ENCODE peak calls at places on chromosomes 4 and X, in four cellular contexts. One of them, this sample, is unnamed.

GRCh38 chr4:8350326-8350725 is 80.8 kb downstream of the HTRA3 start:
- DNase-seq in right atrium auricular region: no peak
- DNase-seq in astrocyte: no peak
- DNase-seq in PC-3: no peak
- DNase-seq in this sample: no peak

GRCh38 chr4:183588169-183588675 is 70.8 kb downstream of the RWDD4 start:
- DNase-seq in right atrium auricular region: no peak
- DNase-seq in PC-3: no peak
- DNase-seq in astrocyte: peak
- DNase-seq in this sample: no peak

GRCh38 chr4:56910172-56910967 is 2.7 kb downstream of the REST start:
- DNase-seq in right atrium auricular region: no peak
- DNase-seq in astrocyte: no peak
- DNase-seq in PC-3: peak
- DNase-seq in this sample: no peak

GRCh38 chrX:71998836-71999509 is 88.3 kb downstream of the NHSL2 start:
- DNase-seq in PC-3: peak
- DNase-seq in astrocyte: no peak
- DNase-seq in right atrium auricular region: no peak
- DNase-seq in this sample: peak

GRCh38 chr4:101346312-101346561 is 1.1 kb downstream of the PPP3CA start:
- DNase-seq in astrocyte: no peak
- DNase-seq in right atrium auricular region: no peak
- DNase-seq in PC-3: no peak
- DNase-seq in this sample: no peak

GRCh38 chr4:36547383-36547782 is 266.0 kb downstream of the DTHD1 start:
- DNase-seq in right atrium auricular region: no peak
- DNase-seq in astrocyte: no peak
- DNase-seq in PC-3: no peak
- DNase-seq in this sample: no peak

GRCh38 chrX:57155171-57155570 is 18.0 kb upstream of the SPIN2A start:
- DNase-seq in PC-3: no peak
- DNase-seq in astrocyte: no peak
- DNase-seq in right atrium auricular region: no peak
- DNase-seq in this sample: no peak

GRCh38 chr4:153759407-153760226 is at the start of gene RNF175:
- DNase-seq in PC-3: no peak
- DNase-seq in astrocyte: no peak
- DNase-seq in right atrium auricular region: no peak
- DNase-seq in this sample: no peak

GRCh38 chr4:67751260-67751659 is 2.9 kb downstream of the GNRHR start:
- DNase-seq in astrocyte: peak
- DNase-seq in right atrium auricular region: no peak
- DNase-seq in PC-3: peak
- DNase-seq in this sample: no peak

GRCh38 chrX:18537068-18537467 is 111.7 kb downstream of the CDKL5 start:
- DNase-seq in astrocyte: no peak
- DNase-seq in PC-3: no peak
- DNase-seq in right atrium auricular region: no peak
- DNase-seq in this sample: no peak

GRCh38 chr4:34281826-34282225 is 1962.5 kb downstream of the ARAP2 start:
- DNase-seq in PC-3: no peak
- DNase-seq in astrocyte: no peak
- DNase-seq in right atrium auricular region: no peak
- DNase-seq in this sample: no peak

GRCh38 chr4:184647391-184648101 is 1.7 kb downstream of the CASP3 start:
- DNase-seq in astrocyte: no peak
- DNase-seq in PC-3: peak
- DNase-seq in right atrium auricular region: no peak
- DNase-seq in this sample: no peak

GRCh38 chr4:118288097-118288496 is 64.7 kb downstream of the PRSS12 start:
- DNase-seq in astrocyte: no peak
- DNase-seq in PC-3: no peak
- DNase-seq in right atrium auricular region: no peak
- DNase-seq in this sample: no peak

GRCh38 chr4:75325316-75325715 is 188.9 kb downstream of the RCHY1 start:
- DNase-seq in PC-3: no peak
- DNase-seq in astrocyte: no peak
- DNase-seq in right atrium auricular region: no peak
- DNase-seq in this sample: no peak

GRCh38 chr4:158856852-158857251 is 88.0 kb downstream of the FNIP2 start:
- DNase-seq in PC-3: peak
- DNase-seq in right atrium auricular region: no peak
- DNase-seq in astrocyte: peak
- DNase-seq in this sample: no peak

GRCh38 chrX:7432901-7433300 is 284.9 kb upstream of the PUDP start:
- DNase-seq in right atrium auricular region: no peak
- DNase-seq in astrocyte: no peak
- DNase-seq in PC-3: no peak
- DNase-seq in this sample: no peak

GRCh38 chrX:7435822-7436221 is 287.9 kb upstream of the PUDP start:
- DNase-seq in astrocyte: no peak
- DNase-seq in right atrium auricular region: no peak
- DNase-seq in PC-3: no peak
- DNase-seq in this sample: no peak
- TF ChIP-seq CTCF in astrocyte: no peak
- TF ChIP-seq CTCF in right atrium auricular region: no peak
- TF ChIP-seq CTCF in PC-3: no peak
- TF ChIP-seq CTCF in this sample: no peak

DNA sequence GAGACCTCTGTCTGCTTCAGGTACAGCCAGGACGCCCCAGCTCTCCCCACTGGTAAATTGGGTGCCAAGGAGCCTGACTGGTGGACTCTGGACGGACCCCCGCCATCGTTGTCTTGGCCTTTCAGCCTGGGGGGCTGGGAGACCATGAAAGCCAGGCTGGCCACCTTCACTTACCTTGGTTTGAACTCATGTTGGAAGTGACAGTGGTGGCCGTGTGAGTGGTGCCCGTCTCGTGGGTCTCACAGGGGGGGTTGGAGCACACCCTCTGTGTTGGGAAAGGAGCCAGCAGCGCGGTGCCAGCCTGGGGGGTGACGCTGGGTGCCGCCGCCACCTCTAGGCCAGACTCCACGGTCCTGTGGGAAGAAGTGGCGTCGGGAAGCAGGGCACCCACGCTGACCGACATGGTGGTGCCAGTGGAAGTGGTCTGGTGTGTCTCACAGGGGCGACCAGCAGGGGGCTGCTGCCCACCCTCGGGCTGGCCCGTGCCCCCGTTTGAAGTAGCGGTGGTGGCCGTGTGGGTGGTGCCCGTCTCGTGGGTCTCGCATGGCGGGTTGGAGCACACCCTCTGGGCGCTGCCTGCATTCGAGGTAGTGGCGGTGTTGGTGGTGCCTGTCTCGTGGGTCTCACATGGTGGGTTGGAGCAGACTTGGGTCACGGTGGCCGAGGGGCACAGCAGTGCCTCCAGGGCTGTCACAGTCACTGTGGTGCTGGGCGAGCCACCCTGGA is 9.6 kb upstream of the RENBP start:
- DNase-seq in astrocyte: no peak
- DNase-seq in PC-3: no peak
- DNase-seq in right atrium auricular region: no peak
- DNase-seq in this sample: no peak
- TF ChIP-seq CTCF in astrocyte: no peak
- TF ChIP-seq CTCF in PC-3: no peak
- TF ChIP-seq CTCF in right atrium auricular region: no peak
- TF ChIP-seq CTCF in this sample: no peak

DNA sequence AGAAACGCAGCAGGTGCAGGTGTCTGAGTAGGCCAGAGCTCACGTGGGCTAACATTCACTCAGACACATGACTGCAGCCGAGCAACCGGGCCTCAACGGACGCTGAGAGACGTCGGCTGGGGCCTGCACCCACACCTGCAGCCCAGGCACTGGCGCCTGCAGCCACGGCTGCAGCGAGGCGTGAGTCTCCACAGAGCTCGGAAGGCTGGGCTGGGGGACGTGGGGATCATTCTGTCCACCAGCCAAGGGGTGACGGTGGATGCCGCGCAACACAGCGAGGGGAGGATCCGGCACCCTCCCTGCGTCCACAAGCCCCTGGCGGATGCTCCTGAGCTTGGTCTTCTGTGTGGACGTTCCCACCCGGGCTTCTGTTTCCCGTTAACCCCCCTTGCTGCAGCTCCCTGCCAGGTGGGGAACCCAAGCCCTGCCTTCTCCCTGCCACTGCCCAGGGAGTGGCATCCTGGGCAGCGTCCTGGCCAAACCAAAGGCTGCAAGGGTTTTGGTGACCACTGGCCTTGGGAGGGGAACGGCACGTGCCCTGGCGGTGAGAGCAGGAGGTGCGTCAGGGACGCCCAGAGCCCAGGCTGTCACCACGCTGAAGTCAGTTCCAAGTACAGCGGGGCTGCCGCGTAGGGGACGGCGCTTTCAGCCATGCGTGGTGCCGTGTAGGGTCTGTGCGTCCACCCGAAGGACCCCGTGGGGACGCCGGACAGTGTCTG is 16.3 kb downstream of the PPP2R3B start:
- DNase-seq in astrocyte: no peak
- DNase-seq in right atrium auricular region: no peak
- DNase-seq in PC-3: no peak
- DNase-seq in this sample: no peak
- TF ChIP-seq CTCF in astrocyte: no peak
- TF ChIP-seq CTCF in right atrium auricular region: no peak
- TF ChIP-seq CTCF in PC-3: no peak
- TF ChIP-seq CTCF in this sample: no peak

GRCh38 chr4:111128327-111128726 is 505.4 kb upstream of the PITX2 start:
- DNase-seq in astrocyte: no peak
- DNase-seq in PC-3: no peak
- DNase-seq in right atrium auricular region: no peak
- DNase-seq in this sample: no peak
- TF ChIP-seq CTCF in astrocyte: no peak
- TF ChIP-seq CTCF in PC-3: no peak
- TF ChIP-seq CTCF in right atrium auricular region: no peak
- TF ChIP-seq CTCF in this sample: no peak

DNA sequence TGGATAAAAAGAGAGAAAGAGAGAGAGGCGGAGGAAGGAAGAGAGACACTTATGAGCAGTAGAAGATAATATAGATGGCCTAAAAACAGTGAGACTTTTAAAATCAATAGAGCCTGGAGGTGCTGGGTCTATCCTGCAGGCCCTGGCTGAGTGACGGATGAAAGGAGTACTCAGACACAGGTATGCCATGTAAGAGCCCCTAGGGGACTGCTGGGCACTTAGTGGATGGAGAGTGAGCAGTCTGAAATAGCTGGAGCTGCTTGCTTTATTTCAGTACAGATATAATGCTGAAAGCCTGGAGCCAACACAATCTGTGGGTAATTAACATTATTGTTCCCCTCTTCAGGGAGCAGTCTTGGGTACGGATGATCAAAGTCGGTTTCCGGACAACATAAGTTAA is 578.6 kb downstream of the SPOCK3 start:
- DNase-seq in right atrium auricular region: no peak
- DNase-seq in astrocyte: no peak
- DNase-seq in PC-3: no peak
- DNase-seq in this sample: no peak
- TF ChIP-seq CTCF in right atrium auricular region: no peak
- TF ChIP-seq CTCF in astrocyte: no peak
- TF ChIP-seq CTCF in PC-3: no peak
- TF ChIP-seq CTCF in this sample: no peak

GRCh38 chr4:86400216-86400615 is 40.4 kb upstream of the MAPK10 start:
- DNase-seq in astrocyte: no peak
- DNase-seq in PC-3: no peak
- DNase-seq in right atrium auricular region: no peak
- DNase-seq in this sample: no peak

GRCh38 chr4:86401826-86402225 is 42.0 kb upstream of the MAPK10 start:
- DNase-seq in astrocyte: no peak
- DNase-seq in PC-3: no peak
- DNase-seq in right atrium auricular region: no peak
- DNase-seq in this sample: no peak

GRCh38 chr4:86398187-86398586 is 38.3 kb upstream of the MAPK10 start:
- DNase-seq in right atrium auricular region: no peak
- DNase-seq in PC-3: no peak
- DNase-seq in astrocyte: no peak
- DNase-seq in this sample: no peak

DNA sequence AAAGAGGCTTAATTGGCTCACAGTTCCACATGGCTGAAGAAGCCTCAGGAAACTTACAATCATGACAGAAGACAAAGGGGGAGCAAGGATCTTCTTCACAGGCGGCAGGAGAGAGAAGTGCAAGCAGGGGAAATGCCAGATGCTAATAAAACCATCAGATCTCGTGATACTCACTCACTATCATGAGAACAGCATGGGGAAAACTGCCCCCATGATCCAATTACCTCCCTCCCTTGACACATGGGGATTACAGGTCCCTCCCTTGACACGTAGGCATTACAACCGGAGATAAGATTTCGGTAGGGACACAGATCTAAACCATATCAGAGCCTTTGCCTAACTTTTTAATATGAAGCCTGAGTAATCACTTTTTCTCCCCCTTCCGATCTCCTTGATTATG is 43.7 kb upstream of the MAPK10 start:
- DNase-seq in right atrium auricular region: no peak
- DNase-seq in astrocyte: no peak
- DNase-seq in PC-3: no peak
- DNase-seq in this sample: no peak
- TF ChIP-seq CTCF in right atrium auricular region: no peak
- TF ChIP-seq CTCF in astrocyte: no peak
- TF ChIP-seq CTCF in PC-3: no peak
- TF ChIP-seq CTCF in this sample: no peak

GRCh38 chr4:124713213-124713592 is 671 bp upstream of the ANKRD50 start:
- DNase-seq in right atrium auricular region: peak
- DNase-seq in PC-3: peak
- DNase-seq in astrocyte: peak
- DNase-seq in this sample: peak
- TF ChIP-seq CTCF in right atrium auricular region: peak
- TF ChIP-seq CTCF in PC-3: peak
- TF ChIP-seq CTCF in astrocyte: peak
- TF ChIP-seq CTCF in this sample: peak

GRCh38 chr4:152047451-152047850 is 286.6 kb upstream of the GATB start:
- DNase-seq in astrocyte: no peak
- DNase-seq in PC-3: no peak
- DNase-seq in right atrium auricular region: no peak
- DNase-seq in this sample: no peak

GRCh38 chr4:152044341-152044740 is 283.5 kb upstream of the GATB start:
- DNase-seq in right atrium auricular region: no peak
- DNase-seq in PC-3: peak
- DNase-seq in astrocyte: no peak
- DNase-seq in this sample: no peak

GRCh38 chr4:152045397-152045780 is 284.6 kb upstream of the GATB start:
- DNase-seq in right atrium auricular region: no peak
- DNase-seq in astrocyte: no peak
- DNase-seq in PC-3: no peak
- DNase-seq in this sample: no peak

GRCh38 chr4:152050098-152050497 is 289.3 kb upstream of the GATB start:
- DNase-seq in PC-3: no peak
- DNase-seq in right atrium auricular region: no peak
- DNase-seq in astrocyte: no peak
- DNase-seq in this sample: no peak

GRCh38 chr4:152045781-152046571 is 285.2 kb upstream of the GATB start:
- DNase-seq in PC-3: no peak
- DNase-seq in right atrium auricular region: no peak
- DNase-seq in astrocyte: peak
- DNase-seq in this sample: no peak
- TF ChIP-seq CTCF in PC-3: no peak
- TF ChIP-seq CTCF in right atrium auricular region: peak
- TF ChIP-seq CTCF in astrocyte: peak
- TF ChIP-seq CTCF in this sample: peak